ENCODE peak calls at places on chromosome 18, in six cellular contexts. O is fibroblast of lung, Y is neural progenitor cell, S is H9, G is K562, L is mammary epithelial cell. V is an unnamed sample.

GRCh38 chr18:69401475-69402218 is 959 bp downstream of the DOK6 start:
- DNase-seq in O (peak; percentile 30), Y (peak; percentile 39), S (peak; percentile 35), G (no peak), L (no peak), V (no peak)

GRCh38 chr18:57683470-57683869 is 61.8 kb upstream of the NARS1 start:
- DNase-seq in O (no peak), Y (no peak), S (no peak), G (no peak), L (no peak), V (no peak)

GRCh38 chr18:9095297-9096012 is 7.0 kb upstream of the NDUFV2 start:
- DNase-seq in O (peak; percentile 43), Y (no peak), S (no peak), G (peak; percentile 34), L (no peak), V (no peak)

GRCh38 chr18:683531-683930 is 26.1 kb downstream of the TYMS start:
- DNase-seq in O (no peak), Y (no peak), S (no peak), G (no peak), L (no peak), V (no peak)

GRCh38 chr18:73785276-73785675 is 362.4 kb downstream of the FBXO15 start:
- DNase-seq in O (peak; percentile 53), Y (no peak), S (no peak), G (no peak), L (peak; percentile 53), V (no peak)

GRCh38 chr18:8231316-8231715 is 377.9 kb upstream of the RAB12 start:
- DNase-seq in O (peak; percentile 15), Y (no peak), S (no peak), G (no peak), L (no peak), V (no peak)

GRCh38 chr18:9413586-9413985 is 61.7 kb upstream of the RALBP1 start:
- DNase-seq in O (peak; percentile 60), Y (no peak), S (no peak), G (no peak), L (no peak), V (no peak)

GRCh38 chr18:13449651-13450050 is 231.1 kb downstream of the LDLRAD4 start:
- DNase-seq in O (no peak), Y (no peak), S (no peak), G (no peak), L (no peak), V (no peak)

GRCh38 chr18:55319517-55319905 is 268.5 kb downstream of the TCF4 start:
- DNase-seq in O (peak; percentile 76), Y (no peak), S (no peak), G (no peak), L (no peak), V (peak; percentile 54)

GRCh38 chr18:55317322-55317721 is 270.7 kb downstream of the TCF4 start:
- DNase-seq in O (no peak), Y (no peak), S (no peak), G (no peak), L (no peak), V (no peak)

GRCh38 chr18:55316615-55317184 is 271.3 kb downstream of the TCF4 start:
- DNase-seq in O (no peak), Y (no peak), S (no peak), G (no peak), L (no peak), V (no peak)

GRCh38 chr18:55318864-55319516 is 269.0 kb downstream of the TCF4 start:
- DNase-seq in O (peak; percentile 74), Y (no peak), S (no peak), G (no peak), L (no peak), V (no peak)

GRCh38 chr18:55317832-55318231 is 270.2 kb downstream of the TCF4 start:
- DNase-seq in O (no peak), Y (no peak), S (no peak), G (no peak), L (no peak), V (no peak)
- H3K9ac ChIP-seq in O (peak overlapping the region; percentile 17), Y (no peak overlapping the region), S (no peak overlapping the region), G (no peak overlapping the region), L (no peak overlapping the region), V (no peak overlapping the region)

DNA sequence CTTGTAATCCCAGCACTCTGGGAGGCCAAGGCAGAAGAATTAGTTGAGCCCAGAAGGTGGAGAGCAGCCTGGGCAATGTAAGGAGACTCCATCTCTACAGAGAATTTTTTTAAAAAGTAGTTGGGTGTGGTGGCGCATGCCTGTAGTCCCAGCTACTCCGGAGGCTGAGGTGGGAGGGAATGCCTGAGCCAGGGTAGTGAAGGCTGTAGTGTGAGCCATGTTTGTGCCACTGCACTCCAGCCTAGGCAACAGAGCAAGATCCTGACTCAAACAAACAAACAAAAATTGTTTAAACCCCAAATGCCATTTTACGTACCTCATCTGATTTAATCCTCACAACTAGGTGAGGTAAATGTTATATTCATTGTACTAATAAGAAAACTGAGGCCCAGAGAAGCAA is 38.2 kb downstream of the LPIN2 start:
- DNase-seq in O (no peak), Y (no peak), S (no peak), G (no peak), L (no peak), V (no peak)
- H3K4me1 ChIP-seq in O (peaks cover 20% of the 10 kb centered on the region), Y (peaks cover 4% of the 10 kb centered on the region), S (no peaks in the 10 kb centered on the region), G (peaks cover 6% of the 10 kb centered on the region), L (peaks cover 3% of the 10 kb centered on the region), V (peaks cover 40% of the 10 kb centered on the region)

GRCh38 chr18:36348971-36349417 is 51.5 kb downstream of the FHOD3 start:
- DNase-seq in O (no peak), Y (no peak), S (no peak), G (no peak), L (no peak), V (no peak)
- H3K27ac ChIP-seq in O (no peak overlapping the region), Y (no peak overlapping the region), S (no peak overlapping the region), G (no peak overlapping the region), L (no peak overlapping the region), V (no peak overlapping the region)

DNA sequence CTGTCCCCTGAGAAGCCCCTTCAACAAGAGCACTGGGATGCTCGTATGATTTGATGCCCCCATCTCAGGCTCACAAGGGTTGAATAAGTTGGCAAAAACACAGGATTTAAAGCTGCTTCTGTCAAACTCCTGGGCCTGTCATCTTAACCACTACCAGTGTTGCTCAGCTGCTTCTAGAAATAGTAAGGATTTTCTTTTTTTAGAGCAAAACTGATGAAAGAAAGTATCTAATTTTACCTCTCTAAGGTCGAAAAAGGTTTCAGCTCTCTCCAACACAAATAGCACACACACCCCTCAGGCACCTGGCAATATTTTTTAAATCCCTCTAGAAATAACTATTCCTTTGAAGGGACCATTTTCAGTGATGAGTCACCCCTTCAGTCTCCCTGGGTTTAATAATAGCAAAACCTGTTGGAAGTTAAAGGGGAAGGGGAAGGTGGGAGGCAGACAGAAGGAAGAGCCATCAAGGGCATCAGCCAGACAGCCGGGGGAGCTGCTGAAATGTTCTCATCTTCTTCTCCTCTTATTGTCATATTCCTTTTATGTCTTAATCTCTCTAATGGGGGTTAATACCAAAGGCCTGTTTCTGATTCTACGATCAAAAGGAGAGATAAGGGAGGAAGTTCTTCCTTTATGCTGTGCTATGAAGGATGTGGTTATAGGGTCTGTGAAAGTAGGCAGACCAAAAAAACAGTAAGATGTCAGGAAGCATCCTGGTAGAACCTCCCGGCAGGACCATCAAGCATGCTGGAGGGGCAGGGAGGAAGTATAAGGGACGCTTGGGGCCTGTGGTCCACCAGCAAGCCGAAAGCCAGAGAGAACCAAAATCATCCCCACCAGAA is 31.9 kb upstream of the SLC35G4 start:
- DNase-seq in O (no peak), Y (no peak), S (no peak), G (no peak), L (no peak), V (no peak)
- H3K9ac ChIP-seq in O (no peak overlapping the region), Y (no peak overlapping the region), S (no peak overlapping the region), G (no peak overlapping the region), L (no peak overlapping the region), V (no peak overlapping the region)

GRCh38 chr18:33923980-33924379 is 300.7 kb downstream of the NOL4 start:
- DNase-seq in O (no peak), Y (no peak), S (no peak), G (no peak), L (no peak), V (no peak)
- H3K4me1 ChIP-seq in O (no peaks in the 10 kb centered on the region), Y (no peaks in the 10 kb centered on the region), S (no peaks in the 10 kb centered on the region), G (no peaks in the 10 kb centered on the region), L (no peaks in the 10 kb centered on the region), V (peaks cover 32% of the 10 kb centered on the region)

GRCh38 chr18:48358868-48359267 is 50.3 kb downstream of the ZBTB7C start:
- DNase-seq in O (no peak), Y (no peak), S (peak; percentile 4), G (no peak), L (no peak), V (no peak)
- H3K27ac ChIP-seq in O (no peak overlapping the region), Y (no peak overlapping the region), S (no peak overlapping the region), G (no peak overlapping the region), L (no peak overlapping the region), V (no peak overlapping the region)

DNA sequence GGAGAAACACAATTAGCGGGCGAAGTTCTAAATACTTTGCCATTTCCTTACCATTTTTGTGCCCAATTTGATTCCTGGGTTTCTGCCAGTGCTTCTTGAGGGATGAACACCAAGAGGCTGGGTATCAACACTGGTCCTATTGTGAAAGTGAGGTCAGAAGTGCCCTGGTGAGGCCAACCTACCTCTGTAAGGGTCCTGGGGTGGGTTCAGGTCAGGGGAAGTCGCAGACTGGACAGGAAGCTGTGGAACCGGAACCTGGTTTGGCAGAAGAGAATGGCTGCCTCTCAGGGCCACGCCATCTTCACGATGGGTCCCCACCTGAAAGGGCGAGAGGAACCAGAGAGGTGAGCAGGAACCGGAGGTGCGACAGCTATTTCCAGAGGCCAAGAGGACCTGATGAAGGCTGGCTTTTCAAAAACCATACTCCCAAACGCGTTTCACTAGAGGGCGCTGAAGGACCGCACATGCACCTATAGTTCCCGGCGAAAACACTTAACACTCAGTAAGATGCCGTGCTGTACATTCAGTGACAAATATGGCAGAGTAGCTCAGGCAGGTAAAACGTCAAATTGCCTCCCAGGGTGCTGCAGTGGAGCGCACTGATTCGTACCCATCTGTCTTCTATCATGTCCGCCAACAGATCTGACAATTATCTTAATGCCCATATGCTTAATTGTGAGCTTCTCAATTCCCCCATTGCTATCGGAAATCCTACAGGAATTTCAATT is 275.3 kb upstream of the CCDC68 start:
- DNase-seq in O (peak; percentile 71), Y (peak; percentile 86), S (peak; percentile 79), G (peak; percentile 53), L (peak; percentile 70), V (peak; percentile 91)
- H3K9ac ChIP-seq in O (no peak overlapping the region), Y (no peak overlapping the region), S (no peak overlapping the region), G (no peak overlapping the region), L (no peak overlapping the region), V (no peak overlapping the region)

GRCh38 chr18:77100751-77101355 is 31.7 kb downstream of the MBP start:
- DNase-seq in O (peak; percentile 31), Y (no peak), S (no peak), G (no peak), L (peak; percentile 85), V (no peak)
- H3K4me1 ChIP-seq in O (peaks cover 39% of the 10 kb centered on the region), Y (peaks cover 9% of the 10 kb centered on the region), S (peaks cover 4% of the 10 kb centered on the region), G (no peaks in the 10 kb centered on the region), L (peaks cover 56% of the 10 kb centered on the region), V (peaks cover 86% of the 10 kb centered on the region)

V was measured in Karpas-422.